ENCODE peak calls at places on chromosomes 4 and X, in ten cellular contexts. One of them, this sample, is unnamed.

GRCh38 chrX:69238153-69238959 is 73.1 kb upstream of the PJA1 start:
- DNase-seq in NAMALWA: no peak
- DNase-seq in HS-5: no peak
- DNase-seq in heart left ventricle: peak
- DNase-seq in skeletal muscle cell: no peak
- DNase-seq in T-helper 2 cell: no peak
- DNase-seq in glomerular endothelial cell: no peak
- DNase-seq in CD4-positive, CD25-positive, alpha-beta regulatory T cell: no peak
- DNase-seq in Right ventricle myocardium inferior: no peak
- DNase-seq in CD4-positive, alpha-beta T cell: no peak
- DNase-seq in this sample: no peak

GRCh38 chr4:157664726-157665125 is 444.2 kb downstream of the GRIA2 start:
- DNase-seq in T-helper 2 cell: no peak
- DNase-seq in NAMALWA: no peak
- DNase-seq in CD4-positive, CD25-positive, alpha-beta regulatory T cell: no peak
- DNase-seq in skeletal muscle cell: peak
- DNase-seq in CD4-positive, alpha-beta T cell: no peak
- DNase-seq in Right ventricle myocardium inferior: no peak
- DNase-seq in HS-5: peak
- DNase-seq in heart left ventricle: no peak
- DNase-seq in glomerular endothelial cell: no peak
- DNase-seq in this sample: no peak

GRCh38 chrX:38577738-38578137 is 16.4 kb downstream of the TSPAN7 start:
- DNase-seq in skeletal muscle cell: no peak
- DNase-seq in Right ventricle myocardium inferior: no peak
- DNase-seq in HS-5: no peak
- DNase-seq in heart left ventricle: no peak
- DNase-seq in T-helper 2 cell: no peak
- DNase-seq in CD4-positive, CD25-positive, alpha-beta regulatory T cell: no peak
- DNase-seq in CD4-positive, alpha-beta T cell: no peak
- DNase-seq in glomerular endothelial cell: no peak
- DNase-seq in NAMALWA: no peak
- DNase-seq in this sample: no peak

GRCh38 chrX:139969286-139969685 is 4.0 kb upstream of the CXorf66 start:
- DNase-seq in CD4-positive, alpha-beta T cell: no peak
- DNase-seq in CD4-positive, CD25-positive, alpha-beta regulatory T cell: no peak
- DNase-seq in T-helper 2 cell: no peak
- DNase-seq in heart left ventricle: no peak
- DNase-seq in Right ventricle myocardium inferior: no peak
- DNase-seq in skeletal muscle cell: no peak
- DNase-seq in glomerular endothelial cell: no peak
- DNase-seq in HS-5: no peak
- DNase-seq in NAMALWA: no peak
- DNase-seq in this sample: no peak

GRCh38 chrX:154695913-154696312 is 42.5 kb upstream of the CTAG2 start:
- DNase-seq in heart left ventricle: no peak
- DNase-seq in glomerular endothelial cell: no peak
- DNase-seq in NAMALWA: no peak
- DNase-seq in Right ventricle myocardium inferior: no peak
- DNase-seq in CD4-positive, alpha-beta T cell: no peak
- DNase-seq in HS-5: no peak
- DNase-seq in T-helper 2 cell: no peak
- DNase-seq in CD4-positive, CD25-positive, alpha-beta regulatory T cell: no peak
- DNase-seq in skeletal muscle cell: no peak
- DNase-seq in this sample: no peak

GRCh38 chr4:101806914-101807313 is 16.4 kb downstream of the BANK1 start:
- DNase-seq in NAMALWA: peak
- DNase-seq in HS-5: no peak
- DNase-seq in skeletal muscle cell: no peak
- DNase-seq in T-helper 2 cell: no peak
- DNase-seq in CD4-positive, alpha-beta T cell: no peak
- DNase-seq in heart left ventricle: no peak
- DNase-seq in Right ventricle myocardium inferior: no peak
- DNase-seq in CD4-positive, CD25-positive, alpha-beta regulatory T cell: no peak
- DNase-seq in glomerular endothelial cell: no peak
- DNase-seq in this sample: no peak

GRCh38 chrX:24485976-24486680 is 21.0 kb downstream of the PDK3 start:
- DNase-seq in CD4-positive, CD25-positive, alpha-beta regulatory T cell: no peak
- DNase-seq in HS-5: no peak
- DNase-seq in T-helper 2 cell: no peak
- DNase-seq in skeletal muscle cell: no peak
- DNase-seq in heart left ventricle: no peak
- DNase-seq in glomerular endothelial cell: no peak
- DNase-seq in NAMALWA: no peak
- DNase-seq in Right ventricle myocardium inferior: no peak
- DNase-seq in CD4-positive, alpha-beta T cell: no peak
- DNase-seq in this sample: no peak

GRCh38 chrX:79482686-79483085 is 115.6 kb upstream of the ITM2A start:
- DNase-seq in skeletal muscle cell: no peak
- DNase-seq in glomerular endothelial cell: no peak
- DNase-seq in CD4-positive, CD25-positive, alpha-beta regulatory T cell: no peak
- DNase-seq in heart left ventricle: no peak
- DNase-seq in CD4-positive, alpha-beta T cell: no peak
- DNase-seq in Right ventricle myocardium inferior: peak
- DNase-seq in NAMALWA: no peak
- DNase-seq in T-helper 2 cell: no peak
- DNase-seq in HS-5: no peak
- DNase-seq in this sample: no peak

GRCh38 chr4:122050836-122051235 is 99.0 kb upstream of the TRPC3 start:
- DNase-seq in T-helper 2 cell: no peak
- DNase-seq in NAMALWA: no peak
- DNase-seq in heart left ventricle: no peak
- DNase-seq in HS-5: no peak
- DNase-seq in glomerular endothelial cell: no peak
- DNase-seq in skeletal muscle cell: no peak
- DNase-seq in Right ventricle myocardium inferior: no peak
- DNase-seq in CD4-positive, alpha-beta T cell: no peak
- DNase-seq in CD4-positive, CD25-positive, alpha-beta regulatory T cell: no peak
- DNase-seq in this sample: no peak

GRCh38 chrX:115642304-115642703 is 81.3 kb downstream of the PLS3 start:
- DNase-seq in T-helper 2 cell: no peak
- DNase-seq in skeletal muscle cell: no peak
- DNase-seq in CD4-positive, alpha-beta T cell: no peak
- DNase-seq in Right ventricle myocardium inferior: no peak
- DNase-seq in glomerular endothelial cell: no peak
- DNase-seq in heart left ventricle: no peak
- DNase-seq in HS-5: no peak
- DNase-seq in NAMALWA: no peak
- DNase-seq in CD4-positive, CD25-positive, alpha-beta regulatory T cell: no peak
- DNase-seq in this sample: no peak

GRCh38 chr4:184347251-184348239 is 126.8 kb downstream of the IRF2 start:
- DNase-seq in skeletal muscle cell: peak
- DNase-seq in CD4-positive, CD25-positive, alpha-beta regulatory T cell: no peak
- DNase-seq in CD4-positive, alpha-beta T cell: no peak
- DNase-seq in glomerular endothelial cell: no peak
- DNase-seq in NAMALWA: peak
- DNase-seq in Right ventricle myocardium inferior: peak
- DNase-seq in HS-5: no peak
- DNase-seq in T-helper 2 cell: no peak
- DNase-seq in heart left ventricle: peak
- DNase-seq in this sample: no peak

GRCh38 chrX:18892881-18893280 is 91.0 kb downstream of the PHKA2 start:
- DNase-seq in CD4-positive, alpha-beta T cell: no peak
- DNase-seq in skeletal muscle cell: no peak
- DNase-seq in heart left ventricle: no peak
- DNase-seq in CD4-positive, CD25-positive, alpha-beta regulatory T cell: no peak
- DNase-seq in Right ventricle myocardium inferior: no peak
- DNase-seq in NAMALWA: no peak
- DNase-seq in T-helper 2 cell: no peak
- DNase-seq in HS-5: no peak
- DNase-seq in glomerular endothelial cell: no peak
- DNase-seq in this sample: no peak

GRCh38 chr4:96149911-96150310 is 310.0 kb downstream of the PDHA2 start:
- DNase-seq in glomerular endothelial cell: no peak
- DNase-seq in skeletal muscle cell: no peak
- DNase-seq in HS-5: no peak
- DNase-seq in CD4-positive, CD25-positive, alpha-beta regulatory T cell: no peak
- DNase-seq in Right ventricle myocardium inferior: no peak
- DNase-seq in T-helper 2 cell: no peak
- DNase-seq in NAMALWA: no peak
- DNase-seq in CD4-positive, alpha-beta T cell: no peak
- DNase-seq in heart left ventricle: no peak
- DNase-seq in this sample: no peak

GRCh38 chr4:120877021-120877420 is 45.5 kb downstream of the PRDM5 start:
- DNase-seq in skeletal muscle cell: no peak
- DNase-seq in CD4-positive, alpha-beta T cell: no peak
- DNase-seq in CD4-positive, CD25-positive, alpha-beta regulatory T cell: no peak
- DNase-seq in NAMALWA: no peak
- DNase-seq in Right ventricle myocardium inferior: no peak
- DNase-seq in glomerular endothelial cell: no peak
- DNase-seq in T-helper 2 cell: no peak
- DNase-seq in HS-5: no peak
- DNase-seq in heart left ventricle: no peak
- DNase-seq in this sample: no peak

GRCh38 chr4:90419124-90419711 is 292.0 kb downstream of the CCSER1 start:
- DNase-seq in HS-5: peak
- DNase-seq in T-helper 2 cell: no peak
- DNase-seq in CD4-positive, CD25-positive, alpha-beta regulatory T cell: no peak
- DNase-seq in heart left ventricle: no peak
- DNase-seq in CD4-positive, alpha-beta T cell: no peak
- DNase-seq in NAMALWA: peak
- DNase-seq in skeletal muscle cell: peak
- DNase-seq in Right ventricle myocardium inferior: no peak
- DNase-seq in glomerular endothelial cell: peak
- DNase-seq in this sample: peak

GRCh38 chr4:5760246-5760645 is 49.2 kb downstream of the EVC start:
- DNase-seq in CD4-positive, alpha-beta T cell: no peak
- DNase-seq in Right ventricle myocardium inferior: no peak
- DNase-seq in NAMALWA: no peak
- DNase-seq in glomerular endothelial cell: no peak
- DNase-seq in CD4-positive, CD25-positive, alpha-beta regulatory T cell: no peak
- DNase-seq in heart left ventricle: no peak
- DNase-seq in HS-5: no peak
- DNase-seq in T-helper 2 cell: no peak
- DNase-seq in skeletal muscle cell: no peak
- DNase-seq in this sample: no peak

GRCh38 chr4:173878701-173879100 is 348.7 kb upstream of the HAND2 start:
- DNase-seq in HS-5: no peak
- DNase-seq in glomerular endothelial cell: no peak
- DNase-seq in NAMALWA: no peak
- DNase-seq in CD4-positive, CD25-positive, alpha-beta regulatory T cell: no peak
- DNase-seq in skeletal muscle cell: no peak
- DNase-seq in CD4-positive, alpha-beta T cell: no peak
- DNase-seq in heart left ventricle: peak
- DNase-seq in T-helper 2 cell: no peak
- DNase-seq in Right ventricle myocardium inferior: no peak
- DNase-seq in this sample: no peak

GRCh38 chr4:7255996-7256395 is 63.7 kb downstream of the SORCS2 start:
- DNase-seq in NAMALWA: no peak
- DNase-seq in heart left ventricle: no peak
- DNase-seq in glomerular endothelial cell: no peak
- DNase-seq in CD4-positive, CD25-positive, alpha-beta regulatory T cell: no peak
- DNase-seq in CD4-positive, alpha-beta T cell: no peak
- DNase-seq in Right ventricle myocardium inferior: no peak
- DNase-seq in T-helper 2 cell: no peak
- DNase-seq in HS-5: no peak
- DNase-seq in skeletal muscle cell: no peak
- DNase-seq in this sample: no peak

GRCh38 chrX:1481636-1482529 is 29.2 kb upstream of the ASMTL start:
- DNase-seq in skeletal muscle cell: peak
- DNase-seq in Right ventricle myocardium inferior: peak
- DNase-seq in heart left ventricle: peak
- DNase-seq in T-helper 2 cell: no peak
- DNase-seq in NAMALWA: peak
- DNase-seq in HS-5: no peak
- DNase-seq in CD4-positive, CD25-positive, alpha-beta regulatory T cell: peak
- DNase-seq in CD4-positive, alpha-beta T cell: peak
- DNase-seq in glomerular endothelial cell: no peak
- DNase-seq in this sample: peak

GRCh38 chr4:28010543-28011235 is 1150.0 kb downstream of the STIM2 start:
- DNase-seq in T-helper 2 cell: no peak
- DNase-seq in glomerular endothelial cell: no peak
- DNase-seq in skeletal muscle cell: peak
- DNase-seq in HS-5: peak
- DNase-seq in CD4-positive, alpha-beta T cell: no peak
- DNase-seq in CD4-positive, CD25-positive, alpha-beta regulatory T cell: no peak
- DNase-seq in heart left ventricle: no peak
- DNase-seq in NAMALWA: no peak
- DNase-seq in Right ventricle myocardium inferior: no peak
- DNase-seq in this sample: no peak

GRCh38 chrX:17032351-17032750 is 85.9 kb downstream of the REPS2 start:
- DNase-seq in CD4-positive, CD25-positive, alpha-beta regulatory T cell: no peak
- DNase-seq in HS-5: no peak
- DNase-seq in Right ventricle myocardium inferior: no peak
- DNase-seq in skeletal muscle cell: peak
- DNase-seq in CD4-positive, alpha-beta T cell: no peak
- DNase-seq in NAMALWA: no peak
- DNase-seq in T-helper 2 cell: no peak
- DNase-seq in heart left ventricle: no peak
- DNase-seq in glomerular endothelial cell: no peak
- DNase-seq in this sample: no peak

GRCh38 chrX:53990201-53990600 is 54.1 kb downstream of the PHF8 start:
- DNase-seq in NAMALWA: no peak
- DNase-seq in skeletal muscle cell: no peak
- DNase-seq in CD4-positive, CD25-positive, alpha-beta regulatory T cell: no peak
- DNase-seq in HS-5: no peak
- DNase-seq in heart left ventricle: no peak
- DNase-seq in Right ventricle myocardium inferior: no peak
- DNase-seq in T-helper 2 cell: no peak
- DNase-seq in CD4-positive, alpha-beta T cell: no peak
- DNase-seq in glomerular endothelial cell: no peak
- DNase-seq in this sample: no peak

GRCh38 chrX:40434947-40435346 is 145.8 kb upstream of the ATP6AP2 start:
- DNase-seq in Right ventricle myocardium inferior: no peak
- DNase-seq in T-helper 2 cell: no peak
- DNase-seq in glomerular endothelial cell: no peak
- DNase-seq in CD4-positive, alpha-beta T cell: no peak
- DNase-seq in NAMALWA: no peak
- DNase-seq in CD4-positive, CD25-positive, alpha-beta regulatory T cell: no peak
- DNase-seq in HS-5: no peak
- DNase-seq in skeletal muscle cell: peak
- DNase-seq in heart left ventricle: peak
- DNase-seq in this sample: no peak

GRCh38 chr4:59518005-59518823 is 1681.9 kb upstream of the ADGRL3 start:
- DNase-seq in HS-5: no peak
- DNase-seq in T-helper 2 cell: no peak
- DNase-seq in Right ventricle myocardium inferior: no peak
- DNase-seq in CD4-positive, alpha-beta T cell: no peak
- DNase-seq in NAMALWA: no peak
- DNase-seq in heart left ventricle: no peak
- DNase-seq in glomerular endothelial cell: no peak
- DNase-seq in CD4-positive, CD25-positive, alpha-beta regulatory T cell: no peak
- DNase-seq in skeletal muscle cell: no peak
- DNase-seq in this sample: no peak

GRCh38 chr4:35525192-35525978 is 718.9 kb downstream of the ARAP2 start:
- DNase-seq in T-helper 2 cell: no peak
- DNase-seq in glomerular endothelial cell: no peak
- DNase-seq in CD4-positive, alpha-beta T cell: no peak
- DNase-seq in CD4-positive, CD25-positive, alpha-beta regulatory T cell: no peak
- DNase-seq in skeletal muscle cell: no peak
- DNase-seq in heart left ventricle: no peak
- DNase-seq in NAMALWA: no peak
- DNase-seq in HS-5: no peak
- DNase-seq in Right ventricle myocardium inferior: no peak
- DNase-seq in this sample: no peak

GRCh38 chrX:12309040-12309732 is 170.9 kb downstream of the FRMPD4 start:
- DNase-seq in CD4-positive, alpha-beta T cell: no peak
- DNase-seq in T-helper 2 cell: no peak
- DNase-seq in heart left ventricle: no peak
- DNase-seq in skeletal muscle cell: no peak
- DNase-seq in HS-5: no peak
- DNase-seq in CD4-positive, CD25-positive, alpha-beta regulatory T cell: no peak
- DNase-seq in glomerular endothelial cell: no peak
- DNase-seq in Right ventricle myocardium inferior: no peak
- DNase-seq in NAMALWA: no peak
- DNase-seq in this sample: no peak

GRCh38 chr4:182090186-182090585 is 153.0 kb upstream of the TENM3 start:
- DNase-seq in NAMALWA: no peak
- DNase-seq in glomerular endothelial cell: no peak
- DNase-seq in skeletal muscle cell: no peak
- DNase-seq in CD4-positive, alpha-beta T cell: no peak
- DNase-seq in T-helper 2 cell: no peak
- DNase-seq in heart left ventricle: no peak
- DNase-seq in CD4-positive, CD25-positive, alpha-beta regulatory T cell: no peak
- DNase-seq in Right ventricle myocardium inferior: no peak
- DNase-seq in HS-5: no peak
- DNase-seq in this sample: no peak

GRCh38 chrX:103678199-103678993 is 8.1 kb downstream of the MORF4L2 start:
- DNase-seq in T-helper 2 cell: no peak
- DNase-seq in CD4-positive, alpha-beta T cell: no peak
- DNase-seq in NAMALWA: no peak
- DNase-seq in CD4-positive, CD25-positive, alpha-beta regulatory T cell: no peak
- DNase-seq in glomerular endothelial cell: no peak
- DNase-seq in HS-5: no peak
- DNase-seq in heart left ventricle: no peak
- DNase-seq in skeletal muscle cell: no peak
- DNase-seq in Right ventricle myocardium inferior: no peak
- DNase-seq in this sample: no peak